ENCODE peak calls at places on chromosomes 2 and 18, in four cellular contexts. One of them, this sample, is unnamed.

GRCh38 chr2:37377187-37377532 is 32.7 kb downstream of the QPCT start:
- DNase-seq in HCT116: no peak
- DNase-seq in HepG2: no peak
- DNase-seq in K562: no peak
- DNase-seq in this sample: no peak

GRCh38 chr2:180358458-180358857 is 351.4 kb upstream of the CWC22 start:
- DNase-seq in HCT116: no peak
- DNase-seq in HepG2: no peak
- DNase-seq in K562: no peak
- DNase-seq in this sample: no peak

GRCh38 chr2:84946204-84947009 is 24.6 kb upstream of the KCMF1 start:
- DNase-seq in HCT116: peak; percentile 96
- DNase-seq in HepG2: peak; percentile 96
- DNase-seq in K562: no peak
- DNase-seq in this sample: peak; percentile 91

GRCh38 chr2:170928036-170928823 is 823 bp upstream of the GORASP2 start:
- DNase-seq in HCT116: no peak
- DNase-seq in HepG2: peak; percentile 81
- DNase-seq in K562: peak; percentile 40
- DNase-seq in this sample: no peak

GRCh38 chr2:240789051-240789453 is 31.0 kb downstream of the KIF1A start:
- DNase-seq in HCT116: no peak
- DNase-seq in HepG2: no peak
- DNase-seq in K562: no peak
- DNase-seq in this sample: no peak

GRCh38 chr2:229273384-229274338 is 2.6 kb upstream of the PID1 start:
- DNase-seq in HCT116: peak; percentile 81
- DNase-seq in HepG2: peak; percentile 65
- DNase-seq in K562: peak; percentile 16
- DNase-seq in this sample: peak; percentile 61

GRCh38 chr2:84527137-84528129 is 11.1 kb downstream of the DNAH6 start:
- DNase-seq in HCT116: no peak
- DNase-seq in HepG2: no peak
- DNase-seq in K562: no peak
- DNase-seq in this sample: no peak

GRCh38 chr2:218671077-218671653 is 637 bp downstream of the RNF25 start:
- DNase-seq in HCT116: no peak
- DNase-seq in HepG2: no peak
- DNase-seq in K562: no peak
- DNase-seq in this sample: no peak

GRCh38 chr2:146777181-146777580 is 1067.6 kb upstream of the ACVR2A start:
- DNase-seq in HCT116: no peak
- DNase-seq in HepG2: no peak
- DNase-seq in K562: no peak
- DNase-seq in this sample: no peak

GRCh38 chr2:74399785-74400184 is 19.7 kb upstream of the DCTN1 start:
- DNase-seq in HCT116: peak; percentile 51
- DNase-seq in HepG2: peak; percentile 41
- DNase-seq in K562: peak; percentile 61
- DNase-seq in this sample: no peak

GRCh38 chr2:85886585-85886984 is 2.2 kb downstream of the ST3GAL5 start:
- DNase-seq in HCT116: no peak
- DNase-seq in HepG2: no peak
- DNase-seq in K562: peak; percentile 40
- DNase-seq in this sample: no peak

GRCh38 chr2:128727914-128728313 is 409.2 kb upstream of the HS6ST1 start:
- DNase-seq in HCT116: no peak
- DNase-seq in HepG2: no peak
- DNase-seq in K562: no peak
- DNase-seq in this sample: no peak

GRCh38 chr2:218313356-218313755 is 21.1 kb upstream of the TMBIM1 start:
- DNase-seq in HCT116: no peak
- DNase-seq in HepG2: no peak
- DNase-seq in K562: no peak
- DNase-seq in this sample: no peak

GRCh38 chr18:59056706-59057492 is 82.8 kb upstream of the SEC11C start:
- DNase-seq in HCT116: peak; percentile 51
- DNase-seq in HepG2: peak; percentile 36
- DNase-seq in K562: peak; percentile 11
- DNase-seq in this sample: no peak

GRCh38 chr2:161981016-161981415 is 93.0 kb downstream of the DPP4 start:
- DNase-seq in HCT116: no peak
- DNase-seq in HepG2: no peak
- DNase-seq in K562: no peak
- DNase-seq in this sample: no peak

GRCh38 chr2:234564719-234565118 is 67.8 kb upstream of the ARL4C start:
- DNase-seq in HCT116: no peak
- DNase-seq in HepG2: no peak
- DNase-seq in K562: no peak
- DNase-seq in this sample: no peak

GRCh38 chr2:37287966-37288365 is 36.7 kb downstream of the PRKD3 start:
- DNase-seq in HCT116: no peak
- DNase-seq in HepG2: peak; percentile 21
- DNase-seq in K562: no peak
- DNase-seq in this sample: no peak

GRCh38 chr2:99430614-99431258 is 59.1 kb downstream of the REV1 start:
- DNase-seq in HCT116: no peak
- DNase-seq in HepG2: no peak
- DNase-seq in K562: no peak
- DNase-seq in this sample: no peak

GRCh38 chr2:70124983-70125480 is 37.8 kb downstream of the PCBP1 start:
- DNase-seq in HCT116: no peak
- DNase-seq in HepG2: no peak
- DNase-seq in K562: peak; percentile 63
- DNase-seq in this sample: no peak

GRCh38 chr2:54906711-54907110 is 143.5 kb downstream of the RTN4 start:
- DNase-seq in HCT116: no peak
- DNase-seq in HepG2: no peak
- DNase-seq in K562: no peak
- DNase-seq in this sample: no peak

GRCh38 chr2:54904836-54905235 is 145.4 kb downstream of the RTN4 start:
- DNase-seq in HCT116: peak; percentile 26
- DNase-seq in HepG2: peak; percentile 15
- DNase-seq in K562: no peak
- DNase-seq in this sample: no peak

GRCh38 chr2:54901224-54901986 is 148.8 kb downstream of the RTN4 start:
- DNase-seq in HCT116: no peak
- DNase-seq in HepG2: no peak
- DNase-seq in K562: no peak
- DNase-seq in this sample: no peak

GRCh38 chr2:54902763-54903162 is 147.5 kb downstream of the RTN4 start:
- DNase-seq in HCT116: no peak
- DNase-seq in HepG2: no peak
- DNase-seq in K562: no peak
- DNase-seq in this sample: no peak

DNA sequence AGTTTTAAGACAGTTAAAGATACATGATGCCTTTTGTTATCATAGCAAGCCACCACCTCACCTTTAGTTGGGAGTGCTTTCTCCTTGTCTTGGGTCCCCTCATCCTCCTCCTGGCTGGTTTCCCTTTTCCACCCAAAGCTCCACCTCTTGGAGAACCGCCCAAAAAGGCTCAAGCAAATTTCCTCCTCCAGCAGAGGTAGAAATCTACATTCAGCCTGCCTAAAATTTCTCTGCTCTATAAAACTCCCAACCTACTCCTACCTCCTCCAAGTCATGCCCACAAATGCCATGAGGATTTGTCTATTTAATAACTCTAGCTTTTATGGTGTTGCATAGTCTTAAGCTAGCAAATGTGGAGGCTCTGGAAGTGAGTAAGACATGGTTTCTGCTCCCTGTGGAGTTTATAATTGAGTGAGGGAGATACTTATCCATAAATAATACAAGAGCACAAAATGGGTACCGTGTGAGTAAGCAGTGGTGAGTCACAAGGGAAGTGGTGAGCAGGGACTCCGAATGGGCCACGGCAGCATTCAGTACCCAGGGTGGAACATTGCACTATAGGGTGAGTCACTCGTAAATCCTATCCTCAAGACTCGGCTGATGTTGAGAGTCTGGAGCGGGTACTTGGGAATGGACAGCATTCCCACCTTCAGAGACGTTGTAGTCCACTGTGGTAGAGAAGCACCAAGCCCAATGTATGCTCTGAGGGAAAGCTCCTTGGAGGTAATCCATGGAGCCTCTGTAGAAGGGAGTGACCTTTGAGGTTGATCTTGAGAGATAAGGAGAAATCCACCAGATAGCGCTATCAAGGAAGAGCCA is 146.3 kb downstream of the RTN4 start:
- DNase-seq in HCT116: peak; percentile 96
- DNase-seq in HepG2: no peak
- DNase-seq in K562: peak; percentile 17
- DNase-seq in this sample: peak; percentile 95
- TF ChIP-seq TCF7L2 in HCT116: no peak
- TF ChIP-seq TCF7L2 in HepG2: no peak
- TF ChIP-seq TCF7L2 in K562: no peak
- TF ChIP-seq TCF7L2 in this sample: no peak

DNA sequence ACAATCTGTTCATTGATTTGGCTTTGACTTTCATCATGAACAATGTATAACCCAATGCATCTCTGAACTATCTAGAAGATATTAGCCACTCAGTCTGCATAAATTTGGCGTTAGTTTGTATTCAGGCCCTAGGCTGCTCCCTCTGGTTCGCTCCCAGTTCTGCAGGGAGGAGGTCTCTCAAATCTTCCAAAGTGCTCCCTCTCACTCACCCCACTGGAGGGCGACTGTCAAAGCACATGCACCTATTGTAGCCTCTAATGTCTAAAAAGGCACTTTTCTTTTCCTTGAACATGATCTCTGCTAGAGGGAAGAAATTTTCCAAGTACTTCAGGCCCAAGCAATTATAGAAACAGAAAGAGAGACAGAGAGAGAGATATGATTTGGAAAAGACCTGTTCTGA is 291.5 kb downstream of the TDRD15 start:
- DNase-seq in HCT116: no peak
- DNase-seq in HepG2: peak; percentile 23
- DNase-seq in K562: peak; percentile 7
- DNase-seq in this sample: no peak
- TF ChIP-seq CTCF in HCT116: peak; percentile 29
- TF ChIP-seq CTCF in HepG2: no peak
- TF ChIP-seq CTCF in K562: peak; percentile 18
- TF ChIP-seq CTCF in this sample: peak; percentile 18

GRCh38 chr2:9695916-9696315 is 65.1 kb upstream of the YWHAQ start:
- DNase-seq in HCT116: no peak
- DNase-seq in HepG2: no peak
- DNase-seq in K562: no peak
- DNase-seq in this sample: no peak
- TF ChIP-seq TCF7L2 in HCT116: no peak
- TF ChIP-seq TCF7L2 in HepG2: no peak
- TF ChIP-seq TCF7L2 in K562: no peak
- TF ChIP-seq TCF7L2 in this sample: no peak

DNA sequence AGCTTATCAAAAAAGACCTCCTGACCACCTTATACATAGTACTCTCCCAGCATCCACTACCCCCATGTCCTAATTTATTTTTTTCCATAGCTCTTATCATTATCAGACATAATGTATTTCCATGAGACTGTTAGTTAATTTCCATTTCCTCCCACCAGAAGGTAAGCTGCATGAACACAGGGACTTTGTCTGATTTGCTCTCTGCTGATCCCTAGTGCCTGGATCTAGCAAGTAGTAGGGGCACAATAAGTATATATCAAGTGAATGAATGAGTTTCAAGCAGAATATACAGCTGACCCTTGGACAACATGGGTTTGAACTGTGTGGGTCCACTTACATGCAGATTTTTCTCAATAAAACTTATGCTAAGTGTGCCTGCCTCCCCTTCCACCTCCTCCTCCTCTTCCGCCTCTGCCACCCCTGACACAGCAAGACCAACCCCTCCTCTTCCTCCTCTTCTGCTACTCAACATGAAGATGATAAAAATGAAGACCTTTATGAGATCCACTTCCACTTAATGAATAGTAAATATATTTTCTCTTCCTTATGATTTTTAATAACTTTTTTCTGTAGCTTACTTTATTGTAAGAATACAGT is 53.8 kb downstream of the CTAGE1 start:
- DNase-seq in HCT116: no peak
- DNase-seq in HepG2: no peak
- DNase-seq in K562: no peak
- DNase-seq in this sample: no peak
- TF ChIP-seq CTCF in HCT116: peak; percentile 19
- TF ChIP-seq CTCF in HepG2: no peak
- TF ChIP-seq CTCF in K562: no peak
- TF ChIP-seq CTCF in this sample: no peak

GRCh38 chr2:60426908-60427307 is 126.5 kb downstream of the BCL11A start:
- DNase-seq in HCT116: no peak
- DNase-seq in HepG2: no peak
- DNase-seq in K562: no peak
- DNase-seq in this sample: no peak

GRCh38 chr2:60424233-60424632 is 129.2 kb downstream of the BCL11A start:
- DNase-seq in HCT116: no peak
- DNase-seq in HepG2: no peak
- DNase-seq in K562: no peak
- DNase-seq in this sample: no peak

GRCh38 chr2:60426341-60426740 is 127.1 kb downstream of the BCL11A start:
- DNase-seq in HCT116: no peak
- DNase-seq in HepG2: no peak
- DNase-seq in K562: no peak
- DNase-seq in this sample: no peak

DNA sequence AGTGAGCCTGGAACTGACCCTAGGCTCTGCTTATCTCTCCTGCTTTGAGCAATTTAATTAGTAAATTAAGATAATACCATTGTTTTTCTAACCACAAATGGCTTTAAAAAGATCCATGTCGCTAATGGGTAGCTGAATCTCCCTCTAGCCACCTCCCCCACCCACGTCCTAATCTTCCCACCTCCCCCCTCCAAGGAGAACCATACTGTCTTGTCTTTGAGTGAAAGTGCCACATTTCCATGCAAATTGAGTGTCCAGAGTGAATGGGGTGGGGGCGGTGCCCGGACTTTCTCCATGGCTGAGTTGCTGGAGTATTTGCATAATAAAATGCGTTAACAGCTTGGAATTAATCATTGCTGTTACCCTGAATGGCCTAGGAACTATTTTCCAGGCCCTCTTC is 130.4 kb downstream of the BCL11A start:
- DNase-seq in HCT116: no peak
- DNase-seq in HepG2: no peak
- DNase-seq in K562: no peak
- DNase-seq in this sample: no peak
- TF ChIP-seq TCF7L2 in HCT116: no peak
- TF ChIP-seq TCF7L2 in HepG2: no peak
- TF ChIP-seq TCF7L2 in K562: no peak
- TF ChIP-seq TCF7L2 in this sample: no peak

DNA sequence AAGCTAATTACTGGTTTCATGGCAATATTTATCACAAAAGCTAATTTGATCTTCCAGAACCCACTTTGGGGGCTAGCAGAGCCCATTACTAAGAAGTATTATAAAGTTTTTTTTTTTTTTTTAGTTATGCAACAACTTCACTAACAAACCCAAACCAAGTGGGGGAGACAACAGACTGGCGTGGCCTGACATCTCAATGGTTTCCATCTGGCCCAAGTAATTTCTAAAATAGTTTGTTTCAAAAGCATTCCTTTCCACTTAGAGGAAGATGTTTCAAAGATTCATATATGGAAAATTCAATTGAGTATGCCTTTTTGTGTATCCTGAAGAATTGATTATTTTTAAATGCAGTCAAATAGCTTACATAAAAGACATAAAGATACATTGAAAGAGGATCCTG is 367.1 kb downstream of the HRH4 start:
- DNase-seq in HCT116: no peak
- DNase-seq in HepG2: no peak
- DNase-seq in K562: no peak
- DNase-seq in this sample: no peak
- TF ChIP-seq CTCF in HCT116: no peak
- TF ChIP-seq CTCF in HepG2: no peak
- TF ChIP-seq CTCF in K562: no peak
- TF ChIP-seq CTCF in this sample: no peak